ENCODE peak calls at places on chromosomes 11 and 22, in six cellular contexts. V, N, Z, A, K and G are unnamed samples.

GRCh38 chr11:110337570-110338193 is 41.3 kb upstream of the RDX start:
- DNase-seq in V (no peak), N (no peak), Z (no peak), A (no peak), K (no peak), G (no peak)

GRCh38 chr11:20668844-20669832 is at the start of gene NELL1:
- DNase-seq in V (no peak), N (no peak), Z (no peak), A (no peak), K (no peak), G (peak; percentile 54)

GRCh38 chr11:134349802-134350355 is 18.1 kb downstream of the GLB1L2 start:
- DNase-seq in V (no peak), N (no peak), Z (peak; percentile 21), A (no peak), K (no peak), G (no peak)

GRCh38 chr22:47019012-47019790 is 256.8 kb downstream of the TBC1D22A start:
- DNase-seq in V (no peak), N (no peak), Z (peak; percentile 30), A (no peak), K (no peak), G (no peak)

GRCh38 chr22:45504703-45505341 is 2.1 kb downstream of the FBLN1 start:
- DNase-seq in V (no peak), N (no peak), Z (no peak), A (no peak), K (no peak), G (peak; percentile 57)

GRCh38 chr22:37365950-37366349 is 61.3 kb downstream of the ELFN2 start:
- DNase-seq in V (no peak), N (no peak), Z (no peak), A (no peak), K (no peak), G (no peak)

GRCh38 chr11:72570893-72571741 is 103.1 kb downstream of the PDE2A start:
- DNase-seq in V (no peak), N (no peak), Z (peak; percentile 15), A (no peak), K (no peak), G (no peak)

GRCh38 chr22:23110922-23111527 is 30.8 kb downstream of the RSPH14 start:
- DNase-seq in V (no peak), N (no peak), Z (no peak), A (no peak), K (no peak), G (no peak)

GRCh38 chr11:111561801-111562325 is 21.3 kb downstream of the LAYN start:
- DNase-seq in V (no peak), N (no peak), Z (no peak), A (peak; percentile 85), K (no peak), G (no peak)

GRCh38 chr11:9868641-9869040 is 204.8 kb downstream of the SWAP70 start:
- DNase-seq in V (no peak), N (no peak), Z (no peak), A (no peak), K (no peak), G (no peak)

GRCh38 chr11:69167916-69168691 is 12.4 kb downstream of the SMIM38 start:
- DNase-seq in V (peak; percentile 35), N (no peak), Z (no peak), A (no peak), K (no peak), G (no peak)

GRCh38 chr22:17154971-17155370 is 4.1 kb downstream of the HDHD5 start:
- DNase-seq in V (no peak), N (no peak), Z (no peak), A (no peak), K (no peak), G (no peak)

GRCh38 chr11:75383246-75383645 is 16.1 kb upstream of the RPS3 start:
- DNase-seq in V (no peak), N (no peak), Z (no peak), A (no peak), K (no peak), G (no peak)

GRCh38 chr11:3989891-3990290 is 104.7 kb upstream of the RRM1 start:
- DNase-seq in V (no peak), N (no peak), Z (no peak), A (no peak), K (no peak), G (no peak)

GRCh38 chr22:45263790-45264269 is 20.9 kb upstream of the UPK3A start:
- DNase-seq in V (peak; percentile 68), N (peak; percentile 77), Z (peak; percentile 77), A (peak; percentile 81), K (no peak), G (no peak)

GRCh38 chr22:25496396-25497064 is 67.9 kb upstream of the GRK3 start:
- DNase-seq in V (no peak), N (no peak), Z (no peak), A (no peak), K (no peak), G (no peak)

GRCh38 chr11:45379162-45379863 is 93.2 kb upstream of the SYT13 start:
- DNase-seq in V (no peak), N (no peak), Z (no peak), A (no peak), K (no peak), G (no peak)

GRCh38 chr11:86696004-86696403 is 23.6 kb upstream of the ME3 start:
- DNase-seq in V (no peak), N (no peak), Z (no peak), A (peak; percentile 84), K (no peak), G (no peak)

GRCh38 chr11:1230456-1231395 is 7.9 kb downstream of the MUC5B start:
- DNase-seq in V (no peak), N (no peak), Z (no peak), A (no peak), K (no peak), G (no peak)

GRCh38 chr11:11137339-11137738 is 215.7 kb downstream of the CSNK2A3 start:
- DNase-seq in V (no peak), N (no peak), Z (no peak), A (no peak), K (no peak), G (no peak)

GRCh38 chr11:61882879-61883278 is 8.5 kb downstream of the FADS3 start:
- DNase-seq in V (no peak), N (no peak), Z (no peak), A (no peak), K (no peak), G (no peak)

GRCh38 chr11:64851831-64852337 is 7.4 kb upstream of the CDC42BPG start:
- DNase-seq in V (no peak), N (no peak), Z (peak; percentile 88), A (no peak), K (no peak), G (no peak)

GRCh38 chr11:65225284-65226102 is 36.3 kb upstream of the POLA2 start:
- DNase-seq in V (no peak), N (peak; percentile 53), Z (peak; percentile 83), A (peak; percentile 55), K (no peak), G (no peak)

GRCh38 chr11:17498058-17498457 is 21.4 kb upstream of the ABCC8 start:
- DNase-seq in V (no peak), N (no peak), Z (no peak), A (no peak), K (no peak), G (no peak)
- TF ChIP-seq CTCF in V (no peak), N (no peak), Z (no peak), A (no peak), K (no peak), G (no peak)

DNA sequence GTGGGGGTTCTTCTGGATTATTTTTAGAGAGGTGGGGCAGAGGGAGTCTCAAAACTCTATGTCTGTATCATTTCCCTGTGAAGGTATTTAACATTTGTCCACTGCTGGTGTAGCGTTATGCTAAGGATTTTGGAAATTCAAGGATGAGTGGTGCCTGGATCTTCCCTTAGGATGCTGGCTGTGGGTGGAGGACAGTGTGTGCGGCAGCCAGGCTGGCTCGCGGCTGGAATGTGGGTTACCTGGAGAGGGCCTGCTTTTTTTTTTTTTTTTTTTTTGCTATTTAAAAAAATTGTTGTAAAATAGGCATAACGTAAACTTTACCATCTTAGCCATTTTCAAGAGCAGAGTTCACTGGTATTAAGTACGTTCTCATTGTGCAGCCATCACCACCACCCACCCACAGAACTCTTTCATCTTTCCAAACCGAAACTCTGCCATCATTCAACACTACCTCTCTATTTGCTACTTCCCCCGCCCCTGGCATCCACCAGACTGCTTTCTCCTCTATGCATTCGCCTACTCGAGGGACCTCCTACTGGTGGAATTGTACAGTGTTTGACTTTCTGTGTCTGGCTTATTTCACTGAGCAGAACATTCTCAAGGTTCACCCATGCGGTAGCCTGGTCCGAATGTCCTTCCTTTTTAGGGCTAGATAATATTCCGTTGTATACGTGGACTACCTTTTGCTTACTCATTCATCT is 67.1 kb downstream of the PARVB start:
- DNase-seq in V (no peak), N (no peak), Z (no peak), A (no peak), K (no peak), G (no peak)
- TF ChIP-seq CTCF in V (no peak), N (no peak), Z (no peak), A (peak; percentile 24), K (peak; percentile 61), G (peak; percentile 9)

GRCh38 chr11:96303067-96303466 is 39.9 kb downstream of the MAML2 start:
- DNase-seq in V (no peak), N (no peak), Z (no peak), A (no peak), K (no peak), G (no peak)
- TF ChIP-seq CTCF in V (no peak), N (no peak), Z (no peak), A (no peak), K (no peak), G (no peak)

DNA sequence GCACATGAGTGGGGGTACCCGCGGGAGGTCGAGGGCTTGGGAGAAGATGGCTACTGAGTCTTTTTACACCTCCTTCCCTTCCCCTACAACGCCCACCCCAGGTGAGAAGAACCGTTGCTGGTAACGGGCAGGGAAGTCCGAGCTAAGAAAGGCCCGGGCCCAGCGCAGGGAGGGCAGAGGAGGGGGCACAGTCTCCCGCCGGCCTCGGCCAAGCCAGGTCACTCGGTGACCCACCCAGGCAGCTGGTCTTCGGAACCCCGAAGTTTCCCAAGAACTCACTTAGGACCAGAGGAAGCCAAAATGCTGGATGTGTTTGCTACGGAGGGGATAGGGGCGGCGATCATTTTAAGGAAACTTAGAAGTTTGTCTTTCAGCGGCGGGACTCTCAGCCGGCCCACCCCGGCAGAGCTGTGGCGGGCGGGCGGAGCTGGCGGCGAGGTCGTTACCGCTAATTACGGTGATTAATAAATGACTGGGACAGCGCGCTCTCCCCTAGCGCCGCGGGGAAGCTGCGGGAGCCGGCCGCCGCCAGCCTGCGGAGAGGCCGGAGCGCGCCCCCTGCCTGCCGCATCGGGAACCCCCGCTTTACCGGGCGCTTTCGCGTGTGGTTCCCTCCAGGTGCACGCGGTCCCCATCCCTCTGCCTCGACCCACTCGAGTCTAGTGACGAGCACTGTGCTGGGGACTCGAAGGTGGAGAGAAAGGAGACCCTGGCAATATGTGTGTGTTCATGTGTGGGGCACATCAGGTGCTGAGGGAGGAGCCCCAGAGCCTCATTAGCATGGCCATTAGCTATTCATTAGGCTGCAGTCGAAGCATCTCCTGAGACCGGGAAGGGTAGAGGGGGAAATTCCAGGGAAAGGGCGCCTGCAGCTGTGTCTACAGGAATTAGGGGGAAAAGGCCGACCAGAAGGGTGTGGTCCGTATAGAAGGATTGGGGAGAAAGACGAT is 945 bp downstream of the ROBO3 start:
- DNase-seq in V (no peak), N (no peak), Z (peak; percentile 63), A (no peak), K (no peak), G (peak; percentile 80)
- TF ChIP-seq CTCF in V (peak; percentile 48), N (peak; percentile 56), Z (peak; percentile 59), A (peak; percentile 85), K (peak; percentile 93), G (peak; percentile 88)